ENCODE peak calls at places on chromosome 18, in four cellular contexts. N, Q, D and F are unnamed samples.

GRCh38 chr18:23330423-23330822 is 122.7 kb upstream of the RIOK3 start:
- ATAC-seq in N (no peak), Q (no peak), D (no peak), F (no peak)

GRCh38 chr18:12694032-12694431 is 8.5 kb downstream of the CEP76 start:
- ATAC-seq in N (no peak), Q (no peak), D (no peak), F (no peak)

GRCh38 chr18:48680871-48681270 is 142.0 kb downstream of the CTIF start:
- ATAC-seq in N (peak), Q (no peak), D (no peak), F (no peak)

GRCh38 chr18:64111950-64112349 is 36.9 kb downstream of the LINC00305 start:
- ATAC-seq in N (no peak), Q (no peak), D (no peak), F (no peak)

GRCh38 chr18:37565138-37565984 is at the start of gene CELF4:
- ATAC-seq in N (peak), Q (peak), D (peak), F (peak)

GRCh38 chr18:58535340-58536186 is 93.3 kb downstream of the ALPK2 start:
- ATAC-seq in N (no peak), Q (no peak), D (no peak), F (no peak)

GRCh38 chr18:54767094-54767493 is 61.2 kb upstream of the RAB27B start:
- ATAC-seq in N (no peak), Q (no peak), D (no peak), F (no peak)

GRCh38 chr18:54263904-54264336 is 5.4 kb upstream of the POLI start:
- ATAC-seq in N (no peak), Q (no peak), D (no peak), F (no peak)

GRCh38 chr18:72828601-72829000 is 39.2 kb downstream of the NETO1 start:
- ATAC-seq in N (no peak), Q (no peak), D (no peak), F (no peak)

GRCh38 chr18:46224181-46224775 is 120.1 kb downstream of the HAUS1 start:
- ATAC-seq in N (no peak), Q (no peak), D (no peak), F (no peak)

GRCh38 chr18:6413554-6414117 is 1.1 kb downstream of the L3MBTL4 start:
- ATAC-seq in N (peak), Q (peak), D (no peak), F (no peak)

GRCh38 chr18:26709897-26710296 is 155.6 kb downstream of the AQP4 start:
- ATAC-seq in N (no peak), Q (no peak), D (no peak), F (no peak)

GRCh38 chr18:23059541-23060465 is 75.5 kb upstream of the CABLES1 start:
- ATAC-seq in N (no peak), Q (no peak), D (no peak), F (no peak)

GRCh38 chr18:32324173-32324572 is 134.3 kb downstream of the MEP1B start:
- ATAC-seq in N (peak), Q (no peak), D (no peak), F (no peak)

GRCh38 chr18:8951491-8951890 is 151.0 kb upstream of the NDUFV2 start:
- ATAC-seq in N (no peak), Q (no peak), D (no peak), F (no peak)

GRCh38 chr18:71304856-71305255 is 1016.0 kb downstream of the SOCS6 start:
- ATAC-seq in N (no peak), Q (no peak), D (no peak), F (no peak)

GRCh38 chr18:78979058-78979680 is 449 bp upstream of the SALL3 start:
- ATAC-seq in N (no peak), Q (peak), D (no peak), F (no peak)

GRCh38 chr18:34985963-34986362 is 55.2 kb upstream of the MAPRE2 start:
- ATAC-seq in N (no peak), Q (no peak), D (no peak), F (no peak)

GRCh38 chr18:68244786-68245185 is 470.1 kb downstream of the TMX3 start:
- ATAC-seq in N (no peak), Q (no peak), D (no peak), F (no peak)

GRCh38 chr18:75208836-75209128 is 157 bp downstream of the PTGR3 start:
- ATAC-seq in N (no peak), Q (peak), D (no peak), F (no peak)

GRCh38 chr18:8097399-8097798 is 511.8 kb upstream of the RAB12 start:
- ATAC-seq in N (peak), Q (no peak), D (no peak), F (no peak)

GRCh38 chr18:59877366-59877765 is 22.4 kb upstream of the PMAIP1 start:
- ATAC-seq in N (no peak), Q (no peak), D (no peak), F (no peak)

GRCh38 chr18:58586886-58587285 is 42.0 kb downstream of the ALPK2 start:
- ATAC-seq in N (no peak), Q (no peak), D (no peak), F (no peak)

GRCh38 chr18:36298113-36298701 is 694 bp downstream of the FHOD3 start:
- ATAC-seq in N (peak), Q (peak), D (peak), F (peak)

GRCh38 chr18:24386680-24387079 is 10.9 kb downstream of the OSBPL1A start:
- ATAC-seq in N (no peak), Q (no peak), D (no peak), F (no peak)

GRCh38 chr18:62796216-62796621 is 80.9 kb downstream of the PHLPP1 start:
- ATAC-seq in N (no peak), Q (no peak), D (no peak), F (no peak)

GRCh38 chr18:23188391-23188790 is 53.1 kb downstream of the CABLES1 start:
- ATAC-seq in N (no peak), Q (no peak), D (no peak), F (no peak)

GRCh38 chr18:54777989-54778388 is 50.3 kb upstream of the RAB27B start:
- ATAC-seq in N (no peak), Q (no peak), D (no peak), F (no peak)

GRCh38 chr18:74631242-74632087 is 33.8 kb downstream of the ZNF407 start:
- ATAC-seq in N (no peak), Q (no peak), D (no peak), F (no peak)

GRCh38 chr18:64203295-64203694 is 54.4 kb upstream of the LINC00305 start:
- ATAC-seq in N (no peak), Q (no peak), D (no peak), F (no peak)

GRCh38 chr18:8546677-8547076 is 62.6 kb upstream of the RAB12 start:
- ATAC-seq in N (no peak), Q (no peak), D (no peak), F (no peak)

GRCh38 chr18:76390452-76391035 is 104.5 kb downstream of the ZNF516 start:
- ATAC-seq in N (peak), Q (no peak), D (no peak), F (no peak)

GRCh38 chr18:13223341-13224148 is 5.0 kb downstream of the LDLRAD4 start:
- ATAC-seq in N (peak), Q (no peak), D (no peak), F (no peak)

GRCh38 chr18:23958036-23958435 is 56.5 kb upstream of the TTC39C start:
- ATAC-seq in N (peak), Q (peak), D (no peak), F (no peak)

GRCh38 chr18:66640431-66640830 is 36.5 kb upstream of the CDH19 start:
- ATAC-seq in N (peak), Q (no peak), D (no peak), F (no peak)

GRCh38 chr18:56716692-56717146 is 65.6 kb downstream of the WDR7 start:
- ATAC-seq in N (no peak), Q (no peak), D (no peak), F (no peak)